ENCODE peak calls at places on chromosome 22, in six cellular contexts. C, T, O, Q, M and B are unnamed samples. For H3K36me3, the result is how much of the 10 kb centered on the place peaks cover.

GRCh38 chr22:41620646-41621098 is at the start of gene DESI1:
- DNase-seq in T (peak), C (no peak), M (no peak), Q (no peak), O (no peak), B (no peak)

GRCh38 chr22:40332319-40332781 is 13.9 kb upstream of the ADSL start:
- DNase-seq in Q (no peak), T (no peak), M (no peak), C (no peak), O (no peak), B (peak)

GRCh38 chr22:28034760-28035401 is 115.8 kb upstream of the PITPNB start:
- DNase-seq in M (peak), C (no peak), T (no peak), Q (no peak), O (no peak), B (peak)

GRCh38 chr22:30891781-30892180 is 76.8 kb downstream of the MORC2 start:
- DNase-seq in M (no peak), T (no peak), O (no peak), C (no peak), Q (no peak), B (no peak)

GRCh38 chr22:50551160-50551752 is 5.6 kb downstream of the KLHDC7B start:
- DNase-seq in T (no peak), O (no peak), C (no peak), M (no peak), Q (no peak), B (no peak)

GRCh38 chr22:50034126-50035081 is 21.8 kb upstream of the IL17REL start:
- DNase-seq in Q (no peak), C (no peak), T (no peak), M (no peak), O (no peak), B (no peak)

GRCh38 chr22:41939981-41940852 is 6.7 kb downstream of the CENPM start:
- DNase-seq in M (no peak), O (peak), T (no peak), C (no peak), Q (no peak), B (no peak)

GRCh38 chr22:46578251-46578823 is 40.9 kb upstream of the CELSR1 start:
- DNase-seq in M (no peak), T (no peak), C (no peak), Q (no peak), O (no peak), B (no peak)

GRCh38 chr22:19710020-19710768 is 4.1 kb upstream of the SEPTIN5 start:
- DNase-seq in O (no peak), C (no peak), M (no peak), T (no peak), Q (no peak), B (no peak)

GRCh38 chr22:33513388-33514336 is 406.6 kb downstream of the LARGE1 start:
- DNase-seq in T (peak), C (no peak), Q (no peak), O (no peak), M (no peak), B (peak)

GRCh38 chr22:25567305-25567704 is 2.8 kb downstream of the GRK3 start:
- DNase-seq in M (no peak), Q (no peak), T (no peak), O (no peak), C (no peak), B (no peak)

DNA sequence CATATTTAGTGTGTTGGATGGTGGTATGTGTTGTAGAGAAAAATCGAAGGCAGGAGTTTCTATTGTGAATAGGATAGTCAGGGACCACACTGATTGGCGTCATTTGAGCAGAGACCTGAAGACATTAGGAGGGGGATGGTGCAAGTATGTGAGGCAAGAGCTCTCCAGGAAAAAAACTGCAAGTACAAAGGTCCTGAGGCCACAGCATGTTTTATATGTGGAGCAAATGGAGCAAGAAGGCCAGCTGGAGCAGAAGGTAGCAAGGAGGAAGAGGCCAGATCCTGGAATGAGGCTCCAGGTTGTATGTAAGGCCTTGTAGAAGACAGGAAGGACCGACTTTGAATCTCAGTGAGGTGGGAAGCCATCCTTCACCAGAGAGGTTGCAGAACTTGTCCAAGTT is 14.2 kb upstream of the MICALL1 start:
- DNase-seq in O (no peak), T (no peak), C (no peak), M (no peak), Q (no peak), B (no peak)
- H3K36me3 ChIP-seq in O (under half), T (under half), C (under half), M (under half), Q (under half), B (under half)

GRCh38 chr22:23772315-23773246 is at the start of gene MMP11:
- DNase-seq in Q (no peak), M (peak), O (no peak), T (no peak), C (no peak), B (no peak)
- H3K9ac ChIP-seq in Q (peak), M (peak), O (no peak), T (peak), C (peak), B (peak)

DNA sequence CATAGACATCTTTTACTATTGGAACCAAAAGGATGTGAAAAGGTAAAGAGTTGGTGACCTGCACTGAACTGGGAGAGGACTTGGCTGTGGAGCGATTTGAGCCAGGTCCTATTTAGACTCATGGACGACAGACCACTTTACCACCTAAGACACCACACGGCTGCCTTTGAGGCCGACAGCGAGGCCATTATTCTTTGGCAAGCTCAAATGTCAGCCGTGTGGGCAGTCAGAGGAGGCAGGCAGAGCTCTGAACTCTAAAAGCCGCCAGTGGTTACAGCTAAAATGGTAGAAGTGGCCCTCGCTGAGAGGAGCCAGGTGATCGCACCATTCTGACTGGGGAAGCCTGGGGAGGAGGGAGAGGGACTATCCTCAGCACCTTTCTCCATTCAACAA is 50.5 kb downstream of the SCUBE1 start:
- DNase-seq in C (no peak), T (no peak), O (no peak), Q (no peak), M (no peak), B (no peak)
- TF ChIP-seq CEBPB in C (no peak), T (no peak), O (no peak), Q (no peak), M (no peak), B (no peak)

GRCh38 chr22:38246692-38247091 is 26.1 kb downstream of the TMEM184B start:
- DNase-seq in T (no peak), C (no peak), Q (no peak), O (no peak), M (no peak), B (no peak)

GRCh38 chr22:38249301-38249700 is 23.5 kb downstream of the TMEM184B start:
- DNase-seq in Q (no peak), M (no peak), C (no peak), T (no peak), O (no peak), B (no peak)

GRCh38 chr22:38246046-38246658 is 26.7 kb downstream of the TMEM184B start:
- DNase-seq in C (no peak), M (no peak), Q (no peak), T (no peak), O (no peak), B (no peak)

GRCh38 chr22:38248280-38248679 is 24.5 kb downstream of the TMEM184B start:
- DNase-seq in Q (no peak), O (no peak), M (no peak), T (no peak), C (no peak), B (no peak)

DNA sequence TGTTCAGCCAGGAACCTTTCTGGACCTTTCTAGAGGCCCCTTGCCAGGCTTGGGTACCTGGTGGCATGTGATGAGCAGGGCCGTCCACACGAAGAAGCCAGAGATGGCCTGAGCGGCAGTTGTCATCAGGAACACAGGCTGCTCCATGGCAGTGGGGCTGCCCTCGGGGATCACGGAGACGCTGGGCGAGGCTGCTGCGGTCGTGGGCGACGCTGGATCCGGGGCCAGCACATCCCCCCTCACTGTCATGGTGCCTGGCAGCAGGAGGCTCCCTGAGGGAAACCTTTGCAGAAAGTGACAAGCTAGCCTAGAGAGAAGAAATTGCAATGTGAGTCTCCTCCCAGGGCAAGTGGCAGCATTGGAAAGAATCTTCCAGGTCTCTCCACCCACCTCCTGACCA is 25.1 kb downstream of the TMEM184B start:
- DNase-seq in Q (no peak), M (no peak), C (no peak), T (no peak), O (no peak), B (no peak)
- H3K36me3 ChIP-seq in Q (under half), M (under half), C (under half), T (under half), O (under half), B (under half)

GRCh38 chr22:38935023-38935422 is 22.4 kb upstream of the APOBEC3A start:
- DNase-seq in C (no peak), T (no peak), Q (no peak), M (no peak), O (no peak), B (no peak)
- H3K9ac ChIP-seq in C (no peak), T (no peak), Q (no peak), M (no peak), O (no peak), B (no peak)